ENCODE peak calls at places on chromosomes 11 and 22, in four cellular contexts. One of them, this sample, is unnamed.

GRCh38 chr11:67646535-67647336 is 3.8 kb downstream of the ACY3 start:
- DNase-seq in fibroblast of villous mesenchyme: no peak
- DNase-seq in cardiac fibroblast: no peak
- DNase-seq in IMR-90: no peak
- DNase-seq in this sample: no peak

GRCh38 chr11:46162700-46163099 is 41.4 kb upstream of the PHF21A start:
- DNase-seq in IMR-90: no peak
- DNase-seq in cardiac fibroblast: no peak
- DNase-seq in fibroblast of villous mesenchyme: no peak
- DNase-seq in this sample: no peak

GRCh38 chr11:44454686-44455085 is 110.8 kb upstream of the CD82 start:
- DNase-seq in IMR-90: no peak
- DNase-seq in cardiac fibroblast: no peak
- DNase-seq in fibroblast of villous mesenchyme: no peak
- DNase-seq in this sample: no peak

GRCh38 chr11:47983464-47984397 is 3.4 kb downstream of the PTPRJ start:
- DNase-seq in cardiac fibroblast: peak
- DNase-seq in fibroblast of villous mesenchyme: peak
- DNase-seq in IMR-90: peak
- DNase-seq in this sample: peak

GRCh38 chr11:71420455-71421241 is 27.5 kb downstream of the DHCR7 start:
- DNase-seq in IMR-90: peak
- DNase-seq in fibroblast of villous mesenchyme: peak
- DNase-seq in cardiac fibroblast: peak
- DNase-seq in this sample: peak

GRCh38 chr11:30926130-30926529 is 340.0 kb upstream of the MPPED2 start:
- DNase-seq in IMR-90: no peak
- DNase-seq in fibroblast of villous mesenchyme: no peak
- DNase-seq in cardiac fibroblast: no peak
- DNase-seq in this sample: no peak

GRCh38 chr11:59158206-59159068 is 13.5 kb upstream of the DTX4 start:
- DNase-seq in cardiac fibroblast: peak
- DNase-seq in fibroblast of villous mesenchyme: peak
- DNase-seq in IMR-90: peak
- DNase-seq in this sample: peak

GRCh38 chr11:116078101-116078561 is 573.9 kb upstream of the CADM1 start:
- DNase-seq in IMR-90: peak
- DNase-seq in cardiac fibroblast: no peak
- DNase-seq in fibroblast of villous mesenchyme: no peak
- DNase-seq in this sample: no peak

GRCh38 chr11:133928628-133929059 is 28.1 kb downstream of the IGSF9B start:
- DNase-seq in cardiac fibroblast: no peak
- DNase-seq in fibroblast of villous mesenchyme: peak
- DNase-seq in IMR-90: no peak
- DNase-seq in this sample: no peak

GRCh38 chr11:67605231-67606011 is 1.3 kb upstream of the NDUFV1 start:
- DNase-seq in IMR-90: no peak
- DNase-seq in fibroblast of villous mesenchyme: peak
- DNase-seq in cardiac fibroblast: no peak
- DNase-seq in this sample: no peak

GRCh38 chr22:50250555-50251471 is at the start of gene HDAC10:
- DNase-seq in cardiac fibroblast: peak
- DNase-seq in IMR-90: peak
- DNase-seq in fibroblast of villous mesenchyme: peak
- DNase-seq in this sample: peak

GRCh38 chr22:50627452-50627913 is 469 bp downstream of the ARSA start:
- DNase-seq in IMR-90: no peak
- DNase-seq in cardiac fibroblast: no peak
- DNase-seq in fibroblast of villous mesenchyme: no peak
- DNase-seq in this sample: no peak

GRCh38 chr11:118572914-118573550 is 823 bp downstream of the ARCN1 start:
- DNase-seq in IMR-90: peak
- DNase-seq in fibroblast of villous mesenchyme: peak
- DNase-seq in cardiac fibroblast: peak
- DNase-seq in this sample: peak

GRCh38 chr11:46176421-46176820 is 55.2 kb upstream of the PHF21A start:
- DNase-seq in IMR-90: no peak
- DNase-seq in fibroblast of villous mesenchyme: no peak
- DNase-seq in cardiac fibroblast: no peak
- DNase-seq in this sample: no peak

GRCh38 chr11:26953770-26954392 is 40.0 kb upstream of the FIBIN start:
- DNase-seq in fibroblast of villous mesenchyme: peak
- DNase-seq in IMR-90: peak
- DNase-seq in cardiac fibroblast: peak
- DNase-seq in this sample: peak

GRCh38 chr11:82978422-82979099 is 77.0 kb downstream of the DDIAS start:
- DNase-seq in IMR-90: peak
- DNase-seq in cardiac fibroblast: peak
- DNase-seq in fibroblast of villous mesenchyme: peak
- DNase-seq in this sample: peak

GRCh38 chr11:2693271-2693833 is 6.4 kb downstream of the KCNQ1OT1 start:
- DNase-seq in cardiac fibroblast: no peak
- DNase-seq in fibroblast of villous mesenchyme: no peak
- DNase-seq in IMR-90: no peak
- DNase-seq in this sample: no peak

DNA sequence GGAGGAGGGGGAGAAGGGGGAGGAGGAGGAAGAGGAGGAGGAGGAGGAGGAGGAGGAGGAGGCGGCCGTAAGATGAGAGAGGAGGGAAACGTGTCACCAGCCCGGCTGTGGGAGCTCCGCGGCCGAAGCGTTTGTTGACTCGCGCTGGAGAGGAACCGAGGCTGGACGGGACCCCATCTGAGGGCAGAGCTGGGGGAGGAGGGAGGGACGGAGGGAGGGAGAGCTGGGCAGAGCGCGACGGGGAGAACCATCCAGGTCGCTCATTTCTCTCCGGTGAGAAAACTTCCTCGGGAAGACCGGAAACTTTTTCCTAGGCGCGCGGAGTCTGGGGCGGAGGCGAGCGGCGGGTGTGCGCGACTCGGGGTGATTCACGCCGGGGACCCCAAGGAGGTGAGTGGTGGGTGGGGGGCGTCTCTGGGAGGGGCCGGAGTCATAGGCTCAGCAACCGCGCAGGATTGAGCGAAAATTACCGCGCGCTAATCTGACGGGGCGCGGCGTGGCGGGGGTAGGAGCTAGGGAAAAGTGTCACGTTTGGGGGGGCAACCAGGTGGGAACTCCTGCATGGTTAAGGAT is 80.3 kb downstream of the PRR5L start:
- DNase-seq in IMR-90: peak
- DNase-seq in fibroblast of villous mesenchyme: peak
- DNase-seq in cardiac fibroblast: peak
- DNase-seq in this sample: peak
- H3K4me3 ChIP-seq in IMR-90: peak
- H3K4me3 ChIP-seq in fibroblast of villous mesenchyme: peak
- H3K4me3 ChIP-seq in cardiac fibroblast: peak
- H3K4me3 ChIP-seq in this sample: peak

GRCh38 chr11:65479184-65480145 is 19.4 kb upstream of the MALAT1 start:
- DNase-seq in cardiac fibroblast: peak
- DNase-seq in IMR-90: peak
- DNase-seq in fibroblast of villous mesenchyme: peak
- DNase-seq in this sample: peak
- TF ChIP-seq CTCF in cardiac fibroblast: peak
- TF ChIP-seq CTCF in IMR-90: peak
- TF ChIP-seq CTCF in fibroblast of villous mesenchyme: peak
- TF ChIP-seq CTCF in this sample: peak

GRCh38 chr22:37190262-37190780 is 2.3 kb upstream of the C1QTNF6 start:
- DNase-seq in cardiac fibroblast: no peak
- DNase-seq in fibroblast of villous mesenchyme: peak
- DNase-seq in IMR-90: no peak
- DNase-seq in this sample: no peak
- H3K4me3 ChIP-seq in cardiac fibroblast: no peak
- H3K4me3 ChIP-seq in fibroblast of villous mesenchyme: no peak
- H3K4me3 ChIP-seq in IMR-90: no peak
- H3K4me3 ChIP-seq in this sample: no peak

DNA sequence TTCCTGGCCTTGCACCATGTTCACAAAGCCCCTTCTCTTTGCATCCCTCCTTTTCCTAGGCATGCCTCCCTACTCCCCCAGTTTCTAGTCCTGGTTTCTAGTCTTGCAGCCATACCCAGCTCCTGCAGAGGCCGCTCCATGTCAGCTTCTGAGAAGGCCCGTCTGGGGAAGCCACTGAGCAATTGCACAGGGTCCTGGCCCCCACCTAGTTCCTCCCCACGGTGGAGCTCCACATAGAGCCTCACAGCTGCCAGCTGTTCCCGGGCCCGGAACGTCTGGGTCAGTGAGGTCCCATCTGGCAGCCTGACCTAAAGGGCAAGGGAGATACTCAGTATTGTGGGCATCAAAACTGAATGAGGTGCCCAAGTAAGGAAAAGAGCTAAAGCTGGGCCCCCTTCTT is 2.2 kb downstream of the UBXN1 start:
- DNase-seq in fibroblast of villous mesenchyme: no peak
- DNase-seq in IMR-90: no peak
- DNase-seq in cardiac fibroblast: no peak
- DNase-seq in this sample: no peak
- TF ChIP-seq CTCF in fibroblast of villous mesenchyme: no peak
- TF ChIP-seq CTCF in IMR-90: no peak
- TF ChIP-seq CTCF in cardiac fibroblast: no peak
- TF ChIP-seq CTCF in this sample: no peak

DNA sequence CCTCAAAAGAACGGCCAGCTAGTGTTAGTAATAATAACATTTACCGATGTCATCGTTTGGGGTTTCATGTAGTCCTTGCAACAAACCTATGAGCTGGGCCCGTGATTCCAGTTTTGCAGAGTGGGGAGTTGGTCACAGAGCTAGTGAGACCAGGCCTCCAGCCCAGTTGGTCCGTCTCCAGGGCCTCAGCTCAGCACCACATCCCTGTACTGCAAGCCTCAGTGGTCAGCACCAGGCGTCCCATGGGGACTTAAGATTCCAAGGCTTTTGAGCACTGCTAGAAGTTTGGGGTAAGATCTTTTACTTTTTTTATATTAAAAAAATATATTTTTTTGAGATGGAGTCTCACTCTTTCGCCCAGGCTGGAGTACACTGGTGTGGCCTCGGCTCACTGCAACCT is 1.1 kb upstream of the TSGA10IP start:
- DNase-seq in IMR-90: no peak
- DNase-seq in cardiac fibroblast: no peak
- DNase-seq in fibroblast of villous mesenchyme: no peak
- DNase-seq in this sample: no peak
- H3K4me3 ChIP-seq in IMR-90: no peak
- H3K4me3 ChIP-seq in cardiac fibroblast: no peak
- H3K4me3 ChIP-seq in fibroblast of villous mesenchyme: no peak
- H3K4me3 ChIP-seq in this sample: no peak

GRCh38 chr11:117239295-117239694 is 6.8 kb downstream of the RNF214 start:
- DNase-seq in IMR-90: peak
- DNase-seq in fibroblast of villous mesenchyme: peak
- DNase-seq in cardiac fibroblast: peak
- DNase-seq in this sample: peak
- TF ChIP-seq CTCF in IMR-90: peak
- TF ChIP-seq CTCF in fibroblast of villous mesenchyme: peak
- TF ChIP-seq CTCF in cardiac fibroblast: peak
- TF ChIP-seq CTCF in this sample: peak

GRCh38 chr22:37697540-37697835 is 640 bp downstream of the TRIOBP start:
- DNase-seq in cardiac fibroblast: no peak
- DNase-seq in IMR-90: no peak
- DNase-seq in fibroblast of villous mesenchyme: no peak
- DNase-seq in this sample: no peak
- H3K4me3 ChIP-seq in cardiac fibroblast: no peak
- H3K4me3 ChIP-seq in IMR-90: no peak
- H3K4me3 ChIP-seq in fibroblast of villous mesenchyme: no peak
- H3K4me3 ChIP-seq in this sample: no peak

GRCh38 chr22:43956383-43956782 is 1.1 kb downstream of the SAMM50 start:
- DNase-seq in cardiac fibroblast: no peak
- DNase-seq in IMR-90: no peak
- DNase-seq in fibroblast of villous mesenchyme: no peak
- DNase-seq in this sample: peak

GRCh38 chr22:43953988-43954771 is 1.1 kb upstream of the SAMM50 start:
- DNase-seq in cardiac fibroblast: no peak
- DNase-seq in IMR-90: no peak
- DNase-seq in fibroblast of villous mesenchyme: no peak
- DNase-seq in this sample: no peak

GRCh38 chr22:43955883-43956286 is 643 bp downstream of the SAMM50 start:
- DNase-seq in IMR-90: no peak
- DNase-seq in fibroblast of villous mesenchyme: peak
- DNase-seq in cardiac fibroblast: peak
- DNase-seq in this sample: peak

GRCh38 chr22:43956805-43957463 is 1.7 kb downstream of the SAMM50 start:
- DNase-seq in fibroblast of villous mesenchyme: no peak
- DNase-seq in cardiac fibroblast: peak
- DNase-seq in IMR-90: no peak
- DNase-seq in this sample: peak

GRCh38 chr22:43955040-43955882 is at the start of gene SAMM50:
- DNase-seq in fibroblast of villous mesenchyme: peak
- DNase-seq in IMR-90: peak
- DNase-seq in cardiac fibroblast: peak
- DNase-seq in this sample: peak
- TF ChIP-seq CTCF in fibroblast of villous mesenchyme: no peak
- TF ChIP-seq CTCF in IMR-90: no peak
- TF ChIP-seq CTCF in cardiac fibroblast: no peak
- TF ChIP-seq CTCF in this sample: no peak

This sample was measured in fibroblast of pulmonary artery.